ENCODE peak calls at places on chromosomes 3 and 15, in six cellular contexts. One of them, this sample, is unnamed.

GRCh38 chr3:169348981-169349942 is 314.2 kb downstream of the MECOM start:
- DNase-seq in mesenchymal stem cell: no peak
- DNase-seq in H9: no peak
- DNase-seq in H1: no peak
- DNase-seq in neuronal stem cell: no peak
- DNase-seq in trophoblast cell: peak; percentile 60
- DNase-seq in this sample: peak; percentile 43

GRCh38 chr15:31353931-31354330 is 27.3 kb downstream of the KLF13 start:
- DNase-seq in mesenchymal stem cell: peak; percentile 27
- DNase-seq in H9: no peak
- DNase-seq in H1: no peak
- DNase-seq in neuronal stem cell: no peak
- DNase-seq in trophoblast cell: no peak
- DNase-seq in this sample: no peak

GRCh38 chr3:45551214-45552010 is 43.1 kb upstream of the LIMD1 start:
- DNase-seq in mesenchymal stem cell: peak; percentile 98
- DNase-seq in H9: no peak
- DNase-seq in H1: peak; percentile 13
- DNase-seq in neuronal stem cell: no peak
- DNase-seq in trophoblast cell: peak; percentile 98
- DNase-seq in this sample: peak; percentile 99

GRCh38 chr3:90007786-90008499 is 900.5 kb downstream of the EPHA3 start:
- DNase-seq in mesenchymal stem cell: peak; percentile 40
- DNase-seq in H9: no peak
- DNase-seq in H1: no peak
- DNase-seq in neuronal stem cell: no peak
- DNase-seq in trophoblast cell: no peak
- DNase-seq in this sample: peak; percentile 5

GRCh38 chr3:16461463-16462245 is 51.8 kb downstream of the RFTN1 start:
- DNase-seq in mesenchymal stem cell: no peak
- DNase-seq in H9: no peak
- DNase-seq in H1: no peak
- DNase-seq in neuronal stem cell: no peak
- DNase-seq in trophoblast cell: no peak
- DNase-seq in this sample: no peak

GRCh38 chr3:146256851-146257486 is 6.1 kb upstream of the PLSCR4 start:
- DNase-seq in mesenchymal stem cell: no peak
- DNase-seq in H9: peak; percentile 56
- DNase-seq in H1: no peak
- DNase-seq in neuronal stem cell: no peak
- DNase-seq in trophoblast cell: no peak
- DNase-seq in this sample: peak; percentile 68

GRCh38 chr15:41561104-41561776 is 2.2 kb downstream of the TYRO3 start:
- DNase-seq in mesenchymal stem cell: no peak
- DNase-seq in H9: no peak
- DNase-seq in H1: no peak
- DNase-seq in neuronal stem cell: no peak
- DNase-seq in trophoblast cell: no peak
- DNase-seq in this sample: no peak

GRCh38 chr15:66630801-66631351 is 65.1 kb upstream of the LCTL start:
- DNase-seq in mesenchymal stem cell: no peak
- DNase-seq in H9: no peak
- DNase-seq in H1: no peak
- DNase-seq in neuronal stem cell: no peak
- DNase-seq in trophoblast cell: no peak
- DNase-seq in this sample: no peak

GRCh38 chr3:46905191-46905560 is 27.7 kb downstream of the PTH1R start:
- DNase-seq in mesenchymal stem cell: no peak
- DNase-seq in H9: no peak
- DNase-seq in H1: no peak
- DNase-seq in neuronal stem cell: no peak
- DNase-seq in trophoblast cell: no peak
- DNase-seq in this sample: no peak

GRCh38 chr3:184085389-184085852 is 11.4 kb upstream of the HTR3E start:
- DNase-seq in mesenchymal stem cell: peak; percentile 61
- DNase-seq in H9: no peak
- DNase-seq in H1: no peak
- DNase-seq in neuronal stem cell: no peak
- DNase-seq in trophoblast cell: no peak
- DNase-seq in this sample: peak; percentile 36

GRCh38 chr3:70244422-70244821 is 68.0 kb downstream of the MDFIC2 start:
- DNase-seq in mesenchymal stem cell: no peak
- DNase-seq in H9: no peak
- DNase-seq in H1: no peak
- DNase-seq in neuronal stem cell: no peak
- DNase-seq in trophoblast cell: no peak
- DNase-seq in this sample: no peak

GRCh38 chr3:46852329-46852720 is 10.9 kb downstream of the MYL3 start:
- DNase-seq in mesenchymal stem cell: no peak
- DNase-seq in H9: no peak
- DNase-seq in H1: no peak
- DNase-seq in neuronal stem cell: no peak
- DNase-seq in trophoblast cell: no peak
- DNase-seq in this sample: no peak

GRCh38 chr3:64555351-64555750 is 132.4 kb downstream of the ADAMTS9 start:
- DNase-seq in mesenchymal stem cell: no peak
- DNase-seq in H9: no peak
- DNase-seq in H1: no peak
- DNase-seq in neuronal stem cell: no peak
- DNase-seq in trophoblast cell: no peak
- DNase-seq in this sample: no peak

GRCh38 chr15:100784493-100785180 is 95.0 kb upstream of the ALDH1A3 start:
- DNase-seq in mesenchymal stem cell: no peak
- DNase-seq in H9: no peak
- DNase-seq in H1: no peak
- DNase-seq in neuronal stem cell: no peak
- DNase-seq in trophoblast cell: no peak
- DNase-seq in this sample: no peak

GRCh38 chr3:66037986-66038369 is 740 bp downstream of the MAGI1 start:
- DNase-seq in mesenchymal stem cell: peak; percentile 49
- DNase-seq in H9: no peak
- DNase-seq in H1: no peak
- DNase-seq in neuronal stem cell: no peak
- DNase-seq in trophoblast cell: no peak
- DNase-seq in this sample: no peak

GRCh38 chr3:185400340-185400667 is 37.4 kb downstream of the MAP3K13 start:
- DNase-seq in mesenchymal stem cell: no peak
- DNase-seq in H9: no peak
- DNase-seq in H1: no peak
- DNase-seq in neuronal stem cell: no peak
- DNase-seq in trophoblast cell: no peak
- DNase-seq in this sample: peak; percentile 47

DNA sequence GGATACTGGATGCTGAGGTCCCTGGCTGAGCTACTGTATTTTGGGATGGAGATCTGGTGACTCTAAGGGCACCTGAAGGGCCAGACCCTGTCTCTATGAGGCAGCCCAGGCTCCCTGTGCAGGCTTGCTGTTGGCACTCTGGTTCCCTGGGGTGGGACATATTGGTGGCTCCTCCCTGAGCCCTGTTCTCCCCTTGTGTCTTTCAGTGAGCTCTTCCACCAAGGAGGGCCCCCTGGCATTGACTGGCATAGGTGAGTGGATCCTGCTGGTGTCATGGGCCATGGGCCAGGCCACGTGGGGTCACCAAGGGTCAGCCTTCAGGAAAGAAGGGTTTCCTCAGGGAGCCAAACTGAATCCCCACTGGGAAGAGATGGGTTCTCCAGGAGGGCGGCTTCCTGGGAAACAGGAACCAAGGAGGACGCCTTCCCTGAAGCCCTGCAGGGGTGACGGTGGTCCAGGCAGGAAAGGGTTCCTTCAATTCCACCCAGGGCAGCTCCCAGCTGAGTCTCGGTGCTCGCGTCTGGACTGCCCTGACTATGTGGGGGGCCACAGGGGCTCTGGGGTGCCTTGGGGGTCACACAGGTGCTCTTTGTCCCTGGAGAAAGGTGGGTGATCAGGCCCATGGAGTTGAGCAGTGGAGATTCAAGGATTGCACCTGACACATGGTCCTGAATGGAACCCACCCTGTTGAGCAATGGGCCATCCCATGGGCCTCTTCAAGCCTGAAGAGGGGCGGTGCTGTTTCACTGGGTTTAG is 220.4 kb downstream of the SNRPN start:
- DNase-seq in mesenchymal stem cell: no peak
- DNase-seq in H9: no peak
- DNase-seq in H1: no peak
- DNase-seq in neuronal stem cell: no peak
- DNase-seq in trophoblast cell: no peak
- DNase-seq in this sample: no peak
- H3K9me3 ChIP-seq in mesenchymal stem cell: peaks cover 12% of the 10 kb centered on the region
- H3K9me3 ChIP-seq in H9: peaks cover 71% of the 10 kb centered on the region
- H3K9me3 ChIP-seq in H1: peaks cover 70% of the 10 kb centered on the region
- H3K9me3 ChIP-seq in neuronal stem cell: peaks cover 54% of the 10 kb centered on the region
- H3K9me3 ChIP-seq in trophoblast cell: peaks cover 84% of the 10 kb centered on the region
- H3K9me3 ChIP-seq in this sample: peaks cover 70% of the 10 kb centered on the region

GRCh38 chr15:39888243-39888642 is 31.8 kb downstream of the GPR176 start:
- DNase-seq in mesenchymal stem cell: peak; percentile 30
- DNase-seq in H9: no peak
- DNase-seq in H1: no peak
- DNase-seq in neuronal stem cell: no peak
- DNase-seq in trophoblast cell: no peak
- DNase-seq in this sample: no peak
- H3K4me2 ChIP-seq in mesenchymal stem cell: no peak overlapping the region
- H3K4me2 ChIP-seq in H9: peak overlapping the region; percentile 0
- H3K4me2 ChIP-seq in H1: peak overlapping the region; percentile 61
- H3K4me2 ChIP-seq in neuronal stem cell: no peak overlapping the region
- H3K4me2 ChIP-seq in trophoblast cell: no peak overlapping the region
- H3K4me2 ChIP-seq in this sample: peak overlapping the region; percentile 15

GRCh38 chr15:62492900-62493299 is 327.8 kb upstream of the C2CD4B start:
- DNase-seq in mesenchymal stem cell: no peak
- DNase-seq in H9: no peak
- DNase-seq in H1: no peak
- DNase-seq in neuronal stem cell: no peak
- DNase-seq in trophoblast cell: no peak
- DNase-seq in this sample: no peak
- H2BK120ac ChIP-seq in mesenchymal stem cell: no peak overlapping the region
- H2BK120ac ChIP-seq in H9: no peak overlapping the region
- H2BK120ac ChIP-seq in H1: no peak overlapping the region
- H2BK120ac ChIP-seq in neuronal stem cell: no peak overlapping the region
- H2BK120ac ChIP-seq in trophoblast cell: peak overlapping the region; percentile 52
- H2BK120ac ChIP-seq in this sample: no peak overlapping the region

GRCh38 chr15:47265686-47266085 is 451.6 kb upstream of the SEMA6D start:
- DNase-seq in mesenchymal stem cell: no peak
- DNase-seq in H9: no peak
- DNase-seq in H1: no peak
- DNase-seq in neuronal stem cell: no peak
- DNase-seq in trophoblast cell: no peak
- DNase-seq in this sample: no peak
- H3K9me3 ChIP-seq in mesenchymal stem cell: peaks cover 3% of the 10 kb centered on the region
- H3K9me3 ChIP-seq in H9: no peaks in the 10 kb centered on the region
- H3K9me3 ChIP-seq in H1: no peaks in the 10 kb centered on the region
- H3K9me3 ChIP-seq in neuronal stem cell: no peaks in the 10 kb centered on the region
- H3K9me3 ChIP-seq in trophoblast cell: no peaks in the 10 kb centered on the region
- H3K9me3 ChIP-seq in this sample: no peaks in the 10 kb centered on the region

GRCh38 chr3:122213650-122214049 is 30.2 kb downstream of the CASR start:
- DNase-seq in mesenchymal stem cell: no peak
- DNase-seq in H9: no peak
- DNase-seq in H1: no peak
- DNase-seq in neuronal stem cell: no peak
- DNase-seq in trophoblast cell: no peak
- DNase-seq in this sample: no peak
- H3K4me2 ChIP-seq in mesenchymal stem cell: no peak overlapping the region
- H3K4me2 ChIP-seq in H9: no peak overlapping the region
- H3K4me2 ChIP-seq in H1: no peak overlapping the region
- H3K4me2 ChIP-seq in neuronal stem cell: no peak overlapping the region
- H3K4me2 ChIP-seq in trophoblast cell: no peak overlapping the region
- H3K4me2 ChIP-seq in this sample: no peak overlapping the region

GRCh38 chr15:67914537-67915373 is 74.9 kb upstream of the RNU6-1 start:
- DNase-seq in mesenchymal stem cell: peak; percentile 66
- DNase-seq in H9: peak; percentile 35
- DNase-seq in H1: no peak
- DNase-seq in neuronal stem cell: peak; percentile 38
- DNase-seq in trophoblast cell: peak; percentile 8
- DNase-seq in this sample: peak; percentile 28
- H2BK120ac ChIP-seq in mesenchymal stem cell: no peak overlapping the region
- H2BK120ac ChIP-seq in H9: peak overlapping the region; percentile 42
- H2BK120ac ChIP-seq in H1: no peak overlapping the region
- H2BK120ac ChIP-seq in neuronal stem cell: no peak overlapping the region
- H2BK120ac ChIP-seq in trophoblast cell: no peak overlapping the region
- H2BK120ac ChIP-seq in this sample: peak overlapping the region; percentile 71